ENCODE peak calls at places on chromosome 7, in ten cellular contexts. H is endothelial cell of umbilical vein; C is epithelial cell of esophagus; G is WTC11; S is right lobe of liver; Z is CD8-positive, alpha-beta T cell; Q is Calu3; V is heart left ventricle; E is Panc1; N is brain microvascular endothelial cell. U is an unnamed sample.

GRCh38 chr7:11817111-11817710 is 14.8 kb downstream of the THSD7A start:
- DNase-seq in H (peak; percentile 85), C (no peak), G (no peak), S (no peak), Z (no peak), Q (no peak), V (no peak), E (no peak), N (no peak), U (no peak)

GRCh38 chr7:76009672-76010600 is 15.5 kb upstream of the TMEM120A start:
- DNase-seq in H (peak; percentile 27), C (no peak), G (no peak), S (no peak), Z (no peak), Q (no peak), V (no peak), E (no peak), N (no peak), U (no peak)

GRCh38 chr7:75962607-75963382 is 31.6 kb downstream of the TMEM120A start:
- DNase-seq in H (peak; percentile 74), C (no peak), G (no peak), S (no peak), Z (no peak), Q (no peak), V (no peak), E (no peak), N (peak; percentile 66), U (peak; percentile 93)

GRCh38 chr7:77354914-77355313 is 61.2 kb downstream of the GSAP start:
- DNase-seq in H (no peak), C (no peak), G (no peak), S (no peak), Z (no peak), Q (no peak), V (no peak), E (no peak), N (no peak), U (no peak)

GRCh38 chr7:102417105-102417504 is 16.3 kb upstream of the ORAI2 start:
- DNase-seq in H (no peak), C (no peak), G (no peak), S (no peak), Z (no peak), Q (no peak), V (no peak), E (no peak), N (no peak), U (no peak)

GRCh38 chr7:93690021-93690420 is 115.5 kb upstream of the CALCR start:
- DNase-seq in H (no peak), C (no peak), G (no peak), S (no peak), Z (no peak), Q (no peak), V (no peak), E (no peak), N (no peak), U (no peak)

GRCh38 chr7:141128506-141128905 is 54.6 kb downstream of the TMEM178B start:
- DNase-seq in H (no peak), C (no peak), G (no peak), S (no peak), Z (no peak), Q (no peak), V (no peak), E (no peak), N (no peak), U (no peak)

GRCh38 chr7:156156734-156157408 is 344.6 kb upstream of the SHH start:
- DNase-seq in H (no peak), C (peak; percentile 1), G (peak; percentile 47), S (peak; percentile 68), Z (no peak), Q (peak; percentile 64), V (no peak), E (peak; percentile 46), N (peak; percentile 16), U (no peak)

GRCh38 chr7:15309891-15310290 is 251.9 kb downstream of the AGMO start:
- DNase-seq in H (no peak), C (peak; percentile 51), G (no peak), S (no peak), Z (no peak), Q (no peak), V (no peak), E (no peak), N (peak; percentile 46), U (peak; percentile 62)

GRCh38 chr7:41280491-41280890 is 422.4 kb downstream of the INHBA start:
- DNase-seq in H (no peak), C (peak; percentile 63), G (no peak), S (no peak), Z (no peak), Q (no peak), V (no peak), E (no peak), N (no peak), U (no peak)
- TF ChIP-seq CTCF in H (no peak), C (no peak), G (no peak), S (no peak), Z (no peak), Q (no peak), V (no peak), E (no peak), N (no peak), U (no peak)

GRCh38 chr7:118350260-118350659 is 125.8 kb downstream of the ANKRD7 start:
- DNase-seq in H (no peak), C (peak; percentile 17), G (no peak), S (no peak), Z (no peak), Q (no peak), V (no peak), E (no peak), N (no peak), U (no peak)

GRCh38 chr7:118349604-118350003 is 125.1 kb downstream of the ANKRD7 start:
- DNase-seq in H (no peak), C (no peak), G (no peak), S (no peak), Z (no peak), Q (no peak), V (no peak), E (no peak), N (no peak), U (no peak)

GRCh38 chr7:118352854-118353453 is 128.4 kb downstream of the ANKRD7 start:
- DNase-seq in H (no peak), C (peak; percentile 66), G (no peak), S (no peak), Z (no peak), Q (no peak), V (no peak), E (peak; percentile 5), N (no peak), U (peak; percentile 19)
- TF ChIP-seq CTCF in H (no peak), C (peak; percentile 47), G (no peak), S (no peak), Z (no peak), Q (peak; percentile 23), V (no peak), E (peak; percentile 19), N (no peak), U (peak; percentile 7)

GRCh38 chr7:42017356-42017986 is 219.5 kb downstream of the GLI3 start:
- DNase-seq in H (no peak), C (no peak), G (no peak), S (no peak), Z (no peak), Q (no peak), V (no peak), E (no peak), N (no peak), U (no peak)
- TF ChIP-seq CTCF in H (no peak), C (no peak), G (no peak), S (no peak), Z (no peak), Q (no peak), V (no peak), E (no peak), N (no peak), U (no peak)

GRCh38 chr7:9958461-9958860 is 1015.2 kb upstream of the PHF14 start:
- DNase-seq in H (no peak), C (no peak), G (no peak), S (no peak), Z (no peak), Q (no peak), V (no peak), E (no peak), N (no peak), U (no peak)

DNA sequence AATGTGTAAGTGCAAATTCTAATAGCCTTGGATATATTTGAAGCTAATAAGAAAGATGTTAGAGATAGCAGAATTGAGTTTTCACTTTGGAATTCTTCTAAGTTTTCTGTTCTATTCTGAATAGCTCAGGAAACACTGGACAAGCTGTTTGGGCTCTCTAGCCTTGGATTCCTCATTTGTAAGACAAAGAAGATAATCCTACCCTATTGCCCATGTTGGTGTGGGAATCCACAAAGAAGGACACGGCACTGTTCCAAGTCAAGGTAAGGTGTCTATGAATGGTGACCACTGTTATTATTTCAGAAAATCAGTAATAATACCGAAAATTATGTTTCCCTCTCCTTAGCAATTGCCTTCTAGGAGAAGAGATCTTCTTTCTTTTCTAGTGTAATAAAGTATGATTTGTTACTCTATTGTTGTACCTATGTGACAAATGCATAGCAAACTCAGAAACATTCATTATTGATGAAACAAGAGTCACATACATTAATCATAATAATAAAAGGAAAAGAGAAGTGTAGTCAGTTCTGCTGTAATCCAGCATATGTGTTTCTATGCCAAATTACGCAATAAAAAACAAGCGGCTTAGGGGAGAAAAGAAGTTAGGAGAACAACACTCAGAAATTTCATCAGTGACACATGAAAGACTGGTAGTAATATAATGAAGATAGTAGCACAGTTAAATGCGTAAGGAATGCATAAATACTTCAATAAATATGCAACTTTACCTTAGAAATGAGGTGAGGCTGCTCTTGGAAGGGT is 1012.3 kb upstream of the PHF14 start:
- DNase-seq in H (no peak), C (no peak), G (no peak), S (no peak), Z (no peak), Q (no peak), V (no peak), E (no peak), N (no peak), U (no peak)
- TF ChIP-seq CTCF in H (no peak), C (no peak), G (no peak), S (no peak), Z (no peak), Q (no peak), V (no peak), E (no peak), N (no peak), U (no peak)

DNA sequence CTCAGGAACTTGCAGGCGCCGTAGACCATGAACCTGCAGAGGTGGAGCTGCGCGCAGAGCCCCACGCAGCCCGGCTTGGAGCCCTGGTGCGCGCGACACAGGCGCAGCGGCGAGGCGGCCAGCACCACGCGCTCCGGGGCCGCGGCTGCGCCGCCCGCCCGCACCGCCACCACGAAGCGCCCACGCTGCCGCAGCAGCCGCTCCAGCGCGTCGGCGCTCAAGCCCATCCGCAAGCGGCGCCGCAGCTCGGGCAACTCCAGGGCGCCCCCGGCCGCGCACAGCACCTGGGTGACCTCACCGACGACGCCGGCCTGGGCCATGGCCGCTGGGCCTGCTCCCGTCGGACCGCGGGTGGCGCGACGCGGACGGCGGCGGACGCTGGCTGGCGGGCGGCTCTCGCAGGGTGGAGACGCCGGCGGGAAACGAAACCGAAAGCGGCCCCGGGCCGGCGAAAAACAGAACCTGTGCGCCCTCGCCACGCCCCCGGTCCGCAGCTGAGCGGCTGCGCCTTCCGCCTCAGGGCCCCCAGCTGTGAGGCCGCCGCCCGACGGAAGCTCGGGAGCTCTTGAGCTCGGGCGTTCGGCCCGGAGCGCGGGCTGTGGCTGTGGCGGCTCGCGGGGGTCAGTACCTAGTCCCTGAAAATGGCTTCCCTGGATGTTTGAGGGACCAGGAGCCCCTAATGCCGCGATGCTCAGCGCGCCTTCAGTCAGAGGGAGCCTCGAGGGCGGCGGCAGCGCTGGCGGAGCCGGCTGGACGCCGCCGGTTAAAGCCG is at the start of gene PARP12:
- DNase-seq in H (peak; percentile 85), C (peak; percentile 85), G (peak; percentile 78), S (peak; percentile 95), Z (peak; percentile 78), Q (peak; percentile 92), V (peak; percentile 96), E (peak; percentile 36), N (peak; percentile 76), U (peak; percentile 69)
- TF ChIP-seq CTCF in H (no peak), C (no peak), G (no peak), S (no peak), Z (no peak), Q (no peak), V (no peak), E (no peak), N (no peak), U (no peak)

U was measured in fibroblast of mammary gland.